ENCODE peak calls at places on chromosomes 13 and 19, in eight cellular contexts. W is HCT116, B is GM23338, H is H1, I is GM12878, Z is K562, C is endothelial cell of umbilical vein, D is HepG2. V is an unnamed sample.

GRCh38 chr13:97353927-97354326 is 80.0 kb upstream of the RAP2A start:
- DNase-seq in C (no peak), B (no peak), I (no peak), W (no peak), D (no peak), H (no peak), Z (no peak), V (no peak)

GRCh38 chr19:42468273-42468796 is 25.6 kb upstream of the CXCL17 start:
- DNase-seq in D (no peak), B (no peak), H (no peak), Z (no peak), C (no peak), I (no peak), W (peak; percentile 64), V (no peak)

GRCh38 chr19:3123088-3123721 is 12.6 kb upstream of the GNA15 start:
- DNase-seq in B (no peak), C (no peak), W (no peak), H (no peak), D (no peak), I (no peak), Z (no peak), V (no peak)

GRCh38 chr13:44117351-44117750 is 237.6 kb downstream of the LACC1 start:
- DNase-seq in D (no peak), I (no peak), W (no peak), H (no peak), B (peak; percentile 8), C (peak; percentile 66), Z (no peak), V (peak; percentile 81)

GRCh38 chr19:2213799-2214198 is 22.3 kb downstream of the PLEKHJ1 start:
- DNase-seq in D (no peak), W (no peak), B (no peak), C (no peak), I (no peak), H (no peak), Z (no peak), V (no peak)

GRCh38 chr19:38409631-38410133 is 6.8 kb downstream of the FAM98C start:
- DNase-seq in C (no peak), H (no peak), I (no peak), W (no peak), B (no peak), D (no peak), Z (no peak), V (no peak)

GRCh38 chr13:80562423-80562822 is 221.5 kb upstream of the SPRY2 start:
- DNase-seq in H (no peak), B (no peak), I (no peak), C (no peak), W (no peak), Z (peak; percentile 21), D (no peak), V (no peak)

GRCh38 chr13:113109151-113110047 is 3.8 kb downstream of the F7 start:
- DNase-seq in B (peak; percentile 67), Z (no peak), W (no peak), D (no peak), C (no peak), I (no peak), H (peak; percentile 74), V (no peak)

GRCh38 chr13:99650410-99650809 is 149.1 kb downstream of the TM9SF2 start:
- DNase-seq in B (no peak), D (no peak), Z (no peak), C (no peak), W (no peak), H (no peak), I (no peak), V (no peak)

GRCh38 chr13:39918837-39919236 is 263.4 kb downstream of the COG6 start:
- DNase-seq in H (no peak), Z (no peak), W (no peak), I (no peak), C (no peak), B (no peak), D (no peak), V (no peak)

GRCh38 chr13:95754069-95754468 is 77.1 kb downstream of the DNAJC3 start:
- DNase-seq in D (no peak), I (no peak), H (no peak), B (no peak), Z (no peak), W (no peak), C (no peak), V (no peak)

GRCh38 chr19:34409189-34410164 is 5.3 kb downstream of the PDCD2L start:
- DNase-seq in D (no peak), H (no peak), Z (no peak), W (no peak), C (no peak), I (no peak), B (no peak), V (no peak)

GRCh38 chr13:97851269-97851668 is 102.2 kb upstream of the IPO5 start:
- DNase-seq in C (no peak), W (no peak), H (no peak), D (no peak), I (no peak), B (no peak), Z (no peak), V (no peak)

GRCh38 chr19:49847731-49848696 is 2.9 kb upstream of the PTOV1 start:
- DNase-seq in Z (peak; percentile 67), I (no peak), D (no peak), C (no peak), W (peak; percentile 46), H (no peak), B (no peak), V (peak; percentile 61)

GRCh38 chr13:114067886-114068722 is 64.3 kb downstream of the RASA3 start:
- DNase-seq in H (no peak), B (no peak), C (no peak), Z (no peak), D (no peak), W (no peak), I (no peak), V (no peak)

GRCh38 chr13:76812206-76812882 is 73.9 kb downstream of the KCTD12 start:
- DNase-seq in D (no peak), W (no peak), Z (no peak), H (no peak), C (no peak), B (no peak), I (no peak), V (peak; percentile 71)

GRCh38 chr13:44050450-44051063 is 170.9 kb downstream of the LACC1 start:
- DNase-seq in C (peak; percentile 49), H (no peak), Z (peak; percentile 6), I (no peak), B (peak; percentile 30), W (peak; percentile 32), D (peak; percentile 7), V (no peak)

GRCh38 chr19:42140125-42140754 is 8.0 kb upstream of the POU2F2 start:
- DNase-seq in C (peak; percentile 68), W (no peak), D (peak; percentile 31), H (peak; percentile 91), I (no peak), B (peak; percentile 92), Z (peak; percentile 62), V (no peak)

GRCh38 chr19:43711751-43712355 is 4.0 kb upstream of the IRGC start:
- DNase-seq in D (no peak), W (no peak), Z (no peak), C (no peak), B (no peak), H (no peak), I (no peak), V (no peak)

GRCh38 chr19:41366089-41366488 is 2.1 kb upstream of the B9D2 start:
- DNase-seq in H (no peak), I (no peak), W (no peak), D (no peak), C (no peak), B (peak; percentile 67), Z (no peak), V (no peak)

GRCh38 chr13:90485441-90485840 is 862.0 kb upstream of the MIR17HG start:
- DNase-seq in Z (no peak), H (no peak), W (no peak), D (no peak), C (no peak), I (no peak), B (no peak), V (no peak)

GRCh38 chr19:19552811-19553210 is 14.7 kb downstream of the CILP2 start:
- DNase-seq in C (no peak), B (peak; percentile 79), Z (peak; percentile 74), I (no peak), H (peak; percentile 92), D (no peak), W (no peak), V (no peak)

GRCh38 chr19:44640518-44640917 is 3.2 kb upstream of the PVR start:
- DNase-seq in B (no peak), H (no peak), W (no peak), Z (no peak), C (no peak), D (no peak), I (no peak), V (no peak)

DNA sequence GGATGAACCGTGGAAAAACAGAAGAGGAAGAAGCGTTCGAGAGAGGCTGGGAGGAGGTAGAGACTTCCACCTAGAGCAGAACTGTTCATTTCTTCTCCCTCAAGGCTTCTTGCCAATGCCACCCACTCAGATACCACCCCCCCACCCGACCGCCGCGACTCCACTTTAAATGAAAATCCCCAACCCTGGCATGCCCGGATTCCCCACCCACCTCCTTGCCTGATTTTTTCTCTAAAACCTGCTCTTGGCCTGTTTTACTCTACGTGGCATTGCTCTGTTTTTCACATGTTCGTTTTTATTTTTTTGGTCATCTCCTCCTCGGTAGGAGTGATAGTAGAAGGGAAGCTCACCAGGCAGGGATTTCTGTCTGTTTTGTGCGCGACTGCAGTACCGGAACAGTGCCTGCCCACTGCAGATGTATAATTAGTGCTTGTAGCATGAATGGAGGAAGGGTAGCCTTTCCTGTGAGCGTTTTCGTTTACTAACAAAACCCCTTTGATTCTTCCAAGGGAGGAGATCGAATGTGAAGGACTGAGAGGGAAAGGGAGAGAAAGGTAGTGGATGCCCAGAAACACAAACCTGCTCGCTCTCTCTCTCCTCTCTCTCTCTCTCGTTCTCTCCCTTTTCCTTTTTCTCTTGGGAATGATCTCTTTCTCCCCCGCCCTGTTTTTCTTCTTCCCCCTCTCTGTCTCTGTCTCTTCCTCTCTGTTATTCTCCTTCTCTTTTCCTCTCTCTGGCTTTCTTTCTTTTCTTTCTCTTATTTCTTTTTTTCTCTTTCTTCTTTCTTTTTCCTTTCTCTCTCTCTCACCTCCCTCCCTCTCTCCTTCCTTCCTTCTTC is 2.2 kb downstream of the CD70 start:
- DNase-seq in D (no peak), W (no peak), B (peak; percentile 28), H (no peak), C (no peak), I (no peak), Z (peak; percentile 6), V (no peak)
- TF ChIP-seq POLR2AphosphoS5 in D (no peak), W (no peak), B (no peak), H (no peak), C (no peak), I (peak; percentile 87), Z (no peak), V (no peak)

GRCh38 chr19:10289167-10289835 is 451 bp upstream of the ICAM5 start:
- DNase-seq in D (peak; percentile 53), I (no peak), B (peak; percentile 93), H (peak; percentile 93), C (no peak), Z (peak; percentile 67), W (peak; percentile 77), V (peak; percentile 68)
- TF ChIP-seq EZH2 in D (no peak), I (no peak), B (no peak), H (no peak), C (peak; percentile 12), Z (no peak), W (no peak), V (no peak)

GRCh38 chr13:23621316-23621645 is 51.1 kb downstream of the TNFRSF19 start:
- DNase-seq in W (no peak), H (no peak), Z (no peak), C (no peak), B (no peak), D (peak; percentile 20), I (no peak), V (no peak)
- TF ChIP-seq POLR2AphosphoS5 in W (no peak), H (no peak), Z (no peak), C (no peak), B (no peak), D (no peak), I (no peak), V (no peak)

GRCh38 chr19:46412983-46413261 is 442 bp downstream of the CCDC8 start:
- DNase-seq in D (no peak), Z (peak; percentile 40), W (no peak), I (no peak), H (no peak), C (no peak), B (no peak), V (no peak)
- TF ChIP-seq EZH2 in D (no peak), Z (no peak), W (no peak), I (no peak), H (peak; percentile 18), C (no peak), B (no peak), V (no peak)